ENCODE peak calls at places on chromosomes 6 and 20, in seven cellular contexts. One of them, this sample, is unnamed.

GRCh38 chr20:4161447-4162251 is 146.3 kb upstream of the RNF24 start:
- DNase-seq in natural killer cell: no peak
- DNase-seq in Calu3: peak; percentile 70
- DNase-seq in neural crest cell: no peak
- DNase-seq in stomach: peak; percentile 89
- DNase-seq in RWPE1: peak; percentile 36
- DNase-seq in HL-60: no peak
- DNase-seq in this sample: no peak

GRCh38 chr6:139278190-139278589 is 13.6 kb downstream of the TXLNB start:
- DNase-seq in Calu3: no peak
- DNase-seq in natural killer cell: no peak
- DNase-seq in HL-60: no peak
- DNase-seq in neural crest cell: no peak
- DNase-seq in RWPE1: no peak
- DNase-seq in stomach: no peak
- DNase-seq in this sample: no peak

GRCh38 chr6:66289889-66290288 is 582.9 kb upstream of the EYS start:
- DNase-seq in HL-60: no peak
- DNase-seq in RWPE1: no peak
- DNase-seq in natural killer cell: no peak
- DNase-seq in stomach: no peak
- DNase-seq in neural crest cell: no peak
- DNase-seq in Calu3: no peak
- DNase-seq in this sample: no peak

GRCh38 chr20:23668477-23668951 is 20.3 kb downstream of the CST4 start:
- DNase-seq in neural crest cell: peak; percentile 53
- DNase-seq in HL-60: no peak
- DNase-seq in natural killer cell: no peak
- DNase-seq in RWPE1: peak; percentile 82
- DNase-seq in Calu3: peak; percentile 32
- DNase-seq in stomach: peak; percentile 50
- DNase-seq in this sample: no peak

GRCh38 chr6:39182604-39183003 is 46.7 kb downstream of the KCNK5 start:
- DNase-seq in neural crest cell: no peak
- DNase-seq in Calu3: no peak
- DNase-seq in RWPE1: no peak
- DNase-seq in HL-60: no peak
- DNase-seq in natural killer cell: no peak
- DNase-seq in stomach: no peak
- DNase-seq in this sample: no peak

GRCh38 chr6:33886673-33887144 is 82.9 kb upstream of the MLN start:
- DNase-seq in Calu3: no peak
- DNase-seq in RWPE1: peak; percentile 28
- DNase-seq in neural crest cell: no peak
- DNase-seq in stomach: no peak
- DNase-seq in natural killer cell: no peak
- DNase-seq in HL-60: no peak
- DNase-seq in this sample: no peak

GRCh38 chr20:45934046-45934586 is 367 bp upstream of the PCIF1 start:
- DNase-seq in RWPE1: peak; percentile 48
- DNase-seq in stomach: peak; percentile 50
- DNase-seq in neural crest cell: no peak
- DNase-seq in Calu3: peak; percentile 58
- DNase-seq in HL-60: no peak
- DNase-seq in natural killer cell: no peak
- DNase-seq in this sample: no peak

GRCh38 chr6:54431466-54431865 is 123.2 kb downstream of the TINAG start:
- DNase-seq in Calu3: no peak
- DNase-seq in neural crest cell: no peak
- DNase-seq in HL-60: no peak
- DNase-seq in stomach: no peak
- DNase-seq in natural killer cell: no peak
- DNase-seq in RWPE1: no peak
- DNase-seq in this sample: no peak

GRCh38 chr6:40882321-40882720 is 156.7 kb downstream of the UNC5CL start:
- DNase-seq in RWPE1: no peak
- DNase-seq in HL-60: no peak
- DNase-seq in stomach: no peak
- DNase-seq in neural crest cell: no peak
- DNase-seq in Calu3: peak; percentile 50
- DNase-seq in natural killer cell: no peak
- DNase-seq in this sample: peak; percentile 60

GRCh38 chr6:8195714-8196104 is 93.4 kb upstream of the EEF1E1 start:
- DNase-seq in Calu3: no peak
- DNase-seq in natural killer cell: no peak
- DNase-seq in neural crest cell: no peak
- DNase-seq in HL-60: no peak
- DNase-seq in RWPE1: no peak
- DNase-seq in stomach: no peak
- DNase-seq in this sample: no peak

GRCh38 chr20:3706774-3707507 is 5.5 kb downstream of the SIGLEC1 start:
- DNase-seq in RWPE1: no peak
- DNase-seq in natural killer cell: no peak
- DNase-seq in stomach: no peak
- DNase-seq in HL-60: no peak
- DNase-seq in neural crest cell: no peak
- DNase-seq in Calu3: no peak
- DNase-seq in this sample: no peak

GRCh38 chr6:25166955-25167753 is 112.0 kb upstream of the CARMIL1 start:
- DNase-seq in stomach: no peak
- DNase-seq in HL-60: no peak
- DNase-seq in Calu3: no peak
- DNase-seq in neural crest cell: no peak
- DNase-seq in natural killer cell: no peak
- DNase-seq in RWPE1: no peak
- DNase-seq in this sample: no peak

GRCh38 chr20:32236819-32237218 is 29.1 kb downstream of the POFUT1 start:
- DNase-seq in HL-60: no peak
- DNase-seq in Calu3: no peak
- DNase-seq in stomach: no peak
- DNase-seq in neural crest cell: no peak
- DNase-seq in natural killer cell: no peak
- DNase-seq in RWPE1: no peak
- DNase-seq in this sample: no peak

GRCh38 chr6:85323435-85324040 is 126.3 kb upstream of the NT5E start:
- DNase-seq in RWPE1: peak; percentile 45
- DNase-seq in neural crest cell: peak; percentile 89
- DNase-seq in stomach: peak; percentile 72
- DNase-seq in HL-60: peak; percentile 24
- DNase-seq in Calu3: peak; percentile 85
- DNase-seq in natural killer cell: peak; percentile 28
- DNase-seq in this sample: peak; percentile 66

GRCh38 chr20:48745330-48745729 is 82.5 kb downstream of the PREX1 start:
- DNase-seq in natural killer cell: no peak
- DNase-seq in stomach: no peak
- DNase-seq in Calu3: no peak
- DNase-seq in RWPE1: no peak
- DNase-seq in neural crest cell: no peak
- DNase-seq in HL-60: no peak
- DNase-seq in this sample: no peak
- TF ChIP-seq CTCF in natural killer cell: no peak
- TF ChIP-seq CTCF in stomach: no peak
- TF ChIP-seq CTCF in Calu3: no peak
- TF ChIP-seq CTCF in RWPE1: no peak
- TF ChIP-seq CTCF in neural crest cell: no peak
- TF ChIP-seq CTCF in HL-60: no peak
- TF ChIP-seq CTCF in this sample: no peak

DNA sequence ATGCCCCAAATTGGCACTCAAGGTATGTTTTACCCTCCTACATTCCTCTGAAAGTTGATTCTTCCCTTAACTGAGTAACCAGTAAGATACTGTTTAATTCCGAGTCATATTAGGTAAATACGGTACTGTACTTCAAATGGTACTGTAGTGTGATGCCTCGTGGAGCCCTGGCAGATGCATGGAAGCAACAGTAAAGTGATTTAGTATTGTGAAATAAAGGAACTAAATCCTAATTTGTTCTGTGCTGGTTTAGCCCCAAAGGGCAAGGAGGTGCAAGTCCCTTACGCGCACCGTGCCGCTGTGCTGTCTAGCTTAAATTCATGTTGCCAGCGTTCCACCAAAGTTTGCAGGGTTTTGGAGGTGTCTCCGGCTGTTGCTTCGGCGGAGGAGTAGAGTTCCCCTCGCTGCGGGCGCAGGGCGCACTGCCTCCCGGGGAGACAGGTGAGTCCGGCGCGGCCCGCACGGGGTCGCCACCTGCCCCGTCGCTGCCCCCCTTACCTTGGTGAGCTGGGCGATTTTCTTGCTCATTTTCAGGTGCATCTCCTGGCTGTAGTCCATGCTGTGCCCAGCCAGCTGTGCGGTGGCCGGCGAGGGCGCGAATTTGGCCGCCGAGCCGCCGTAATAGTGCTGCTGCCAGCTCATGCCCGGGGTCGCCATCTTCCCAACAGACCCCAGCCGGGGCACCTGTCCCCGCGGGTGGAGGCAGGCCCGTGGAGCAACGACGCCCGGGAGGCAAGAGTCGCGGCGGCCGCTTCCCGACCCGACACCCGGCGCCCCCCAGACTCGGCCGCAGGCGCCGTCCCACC is 618 bp downstream of the FAM184A start:
- DNase-seq in neural crest cell: peak; percentile 7
- DNase-seq in stomach: peak; percentile 39
- DNase-seq in Calu3: peak; percentile 74
- DNase-seq in HL-60: no peak
- DNase-seq in RWPE1: peak; percentile 36
- DNase-seq in natural killer cell: peak; percentile 25
- DNase-seq in this sample: peak; percentile 46
- TF ChIP-seq CTCF in neural crest cell: peak; percentile 42
- TF ChIP-seq CTCF in stomach: no peak
- TF ChIP-seq CTCF in Calu3: peak; percentile 41
- TF ChIP-seq CTCF in HL-60: no peak
- TF ChIP-seq CTCF in RWPE1: no peak
- TF ChIP-seq CTCF in natural killer cell: no peak
- TF ChIP-seq CTCF in this sample: no peak

GRCh38 chr6:35727935-35728662 is 8.7 kb upstream of the ARMC12 start:
- DNase-seq in HL-60: peak; percentile 92
- DNase-seq in stomach: peak; percentile 96
- DNase-seq in neural crest cell: peak; percentile 44
- DNase-seq in Calu3: peak; percentile 77
- DNase-seq in RWPE1: peak; percentile 89
- DNase-seq in natural killer cell: peak; percentile 83
- DNase-seq in this sample: peak; percentile 85
- TF ChIP-seq CTCF in HL-60: no peak
- TF ChIP-seq CTCF in stomach: no peak
- TF ChIP-seq CTCF in neural crest cell: no peak
- TF ChIP-seq CTCF in Calu3: no peak
- TF ChIP-seq CTCF in RWPE1: no peak
- TF ChIP-seq CTCF in natural killer cell: no peak
- TF ChIP-seq CTCF in this sample: no peak

GRCh38 chr20:41123636-41124035 is 13.7 kb upstream of the PLCG1 start:
- DNase-seq in RWPE1: no peak
- DNase-seq in natural killer cell: no peak
- DNase-seq in HL-60: no peak
- DNase-seq in stomach: no peak
- DNase-seq in Calu3: no peak
- DNase-seq in neural crest cell: no peak
- DNase-seq in this sample: no peak

GRCh38 chr20:41126719-41127118 is 10.6 kb upstream of the PLCG1 start:
- DNase-seq in natural killer cell: no peak
- DNase-seq in RWPE1: no peak
- DNase-seq in HL-60: no peak
- DNase-seq in neural crest cell: no peak
- DNase-seq in Calu3: no peak
- DNase-seq in stomach: no peak
- DNase-seq in this sample: no peak

GRCh38 chr20:41124451-41125094 is 12.8 kb upstream of the PLCG1 start:
- DNase-seq in neural crest cell: no peak
- DNase-seq in Calu3: no peak
- DNase-seq in HL-60: no peak
- DNase-seq in natural killer cell: no peak
- DNase-seq in RWPE1: no peak
- DNase-seq in stomach: no peak
- DNase-seq in this sample: no peak

GRCh38 chr20:41121399-41121798 is 15.9 kb upstream of the PLCG1 start:
- DNase-seq in neural crest cell: no peak
- DNase-seq in stomach: no peak
- DNase-seq in natural killer cell: no peak
- DNase-seq in HL-60: no peak
- DNase-seq in Calu3: no peak
- DNase-seq in RWPE1: no peak
- DNase-seq in this sample: no peak

GRCh38 chr20:41125530-41126457 is 11.5 kb upstream of the PLCG1 start:
- DNase-seq in HL-60: no peak
- DNase-seq in stomach: no peak
- DNase-seq in Calu3: no peak
- DNase-seq in neural crest cell: no peak
- DNase-seq in natural killer cell: no peak
- DNase-seq in RWPE1: no peak
- DNase-seq in this sample: no peak
- TF ChIP-seq CTCF in HL-60: no peak
- TF ChIP-seq CTCF in stomach: no peak
- TF ChIP-seq CTCF in Calu3: no peak
- TF ChIP-seq CTCF in neural crest cell: no peak
- TF ChIP-seq CTCF in natural killer cell: no peak
- TF ChIP-seq CTCF in RWPE1: no peak
- TF ChIP-seq CTCF in this sample: no peak